ENCODE peak calls at places on chromosomes 7 and 10, in eight cellular contexts. O is kidney epithelial cell; E is choroid plexus epithelial cell; B is cardiac muscle cell; P is NCI-H460; Y is naive thymus-derived CD8-positive, alpha-beta T cell; I is LoVo; R is B cell. G is an unnamed sample.

GRCh38 chr10:58570979-58571378 is 58.3 kb downstream of the BICC1 start:
- DNase-seq in O (no peak), E (no peak), B (no peak), P (no peak), Y (no peak), I (no peak), R (no peak), G (no peak)

GRCh38 chr7:76054129-76055120 is 6.5 kb downstream of the MDH2 start:
- DNase-seq in O (peak), E (peak), B (peak), P (no peak), Y (no peak), I (no peak), R (no peak), G (no peak)

GRCh38 chr10:47104101-47104707 is 193.0 kb downstream of the PTPN20 start:
- DNase-seq in O (no peak), E (no peak), B (peak), P (no peak), Y (no peak), I (no peak), R (no peak), G (no peak)

GRCh38 chr10:20105931-20106330 is 289.7 kb downstream of the PLXDC2 start:
- DNase-seq in O (peak), E (peak), B (peak), P (no peak), Y (no peak), I (no peak), R (no peak), G (no peak)

GRCh38 chr10:51077507-51077906 is 3.2 kb downstream of the PRKG1 start:
- DNase-seq in O (no peak), E (no peak), B (no peak), P (no peak), Y (no peak), I (no peak), R (no peak), G (no peak)

GRCh38 chr10:101770331-101771215 is 5.3 kb downstream of the FGF8 start:
- DNase-seq in O (no peak), E (no peak), B (no peak), P (no peak), Y (no peak), I (no peak), R (no peak), G (no peak)

GRCh38 chr10:22341190-22341935 is 3.9 kb upstream of the SPAG6 start:
- DNase-seq in O (no peak), E (peak), B (no peak), P (no peak), Y (no peak), I (peak), R (peak), G (no peak)

GRCh38 chr10:72076756-72077155 is 11.6 kb downstream of the SPOCK2 start:
- DNase-seq in O (no peak), E (no peak), B (no peak), P (no peak), Y (no peak), I (no peak), R (no peak), G (no peak)

GRCh38 chr10:22246680-22247391 is 29.0 kb upstream of the EBLN1 start:
- DNase-seq in O (peak), E (peak), B (peak), P (peak), Y (no peak), I (peak), R (no peak), G (no peak)

GRCh38 chr7:1555813-1556540 is at the start of gene TMEM184A:
- DNase-seq in O (peak), E (no peak), B (no peak), P (no peak), Y (peak), I (peak), R (peak), G (peak)

GRCh38 chr10:50991496-50992355 is 82.6 kb upstream of the PRKG1 start:
- DNase-seq in O (no peak), E (peak), B (peak), P (no peak), Y (no peak), I (peak), R (peak), G (no peak)

GRCh38 chr10:49369216-49370162 is 26.4 kb downstream of the DRGX start:
- DNase-seq in O (no peak), E (peak), B (peak), P (no peak), Y (no peak), I (no peak), R (no peak), G (no peak)

G was measured in LNCaP clone FGC.